ENCODE peak calls at places on chromosomes 2 and 18, in ten cellular contexts. V is DND-41, D is H9, R is PC-9, P is left ventricle myocardium inferior, S is K562, Z is A549, B is prostate gland, C is psoas muscle, N is IMR-90. W is an unnamed sample.
A peak's percentile ranks its signal among the peaks of the same experiment; 100 is the strongest.

GRCh38 chr2:8297376-8298213 is 384.3 kb upstream of the ID2 start:
- DNase-seq in V (no peak), D (no peak), R (no peak), P (no peak), S (no peak), Z (no peak), B (no peak), C (no peak), N (no peak), W (no peak)

GRCh38 chr2:120238728-120239487 is 13.7 kb upstream of the RALB start:
- DNase-seq in V (no peak), D (peak; percentile 25), R (peak; percentile 93), P (no peak), S (peak; percentile 60), Z (peak; percentile 86), B (no peak), C (no peak), N (peak; percentile 83), W (peak; percentile 44)

GRCh38 chr2:61549546-61549945 is 11.4 kb upstream of the XPO1 start:
- DNase-seq in V (no peak), D (no peak), R (no peak), P (no peak), S (no peak), Z (no peak), B (no peak), C (no peak), N (no peak), W (no peak)

GRCh38 chr2:167550448-167550847 is 662.2 kb downstream of the XIRP2 start:
- DNase-seq in V (no peak), D (no peak), R (no peak), P (no peak), S (no peak), Z (peak; percentile 2), B (no peak), C (no peak), N (peak; percentile 27), W (no peak)

GRCh38 chr18:75923169-75923568 is 495.7 kb upstream of the SMIM21 start:
- DNase-seq in V (no peak), D (no peak), R (peak; percentile 9), P (peak; percentile 75), S (no peak), Z (peak; percentile 29), B (peak; percentile 87), C (peak; percentile 81), N (peak; percentile 1), W (peak; percentile 67)

GRCh38 chr18:79413025-79413424 is 17.3 kb downstream of the NFATC1 start:
- DNase-seq in V (no peak), D (no peak), R (no peak), P (peak; percentile 5), S (peak; percentile 80), Z (no peak), B (no peak), C (no peak), N (no peak), W (peak; percentile 40)

GRCh38 chr2:59184281-59185020 is 943.3 kb upstream of the FANCL start:
- DNase-seq in V (no peak), D (no peak), R (no peak), P (no peak), S (peak; percentile 1), Z (no peak), B (no peak), C (no peak), N (no peak), W (no peak)

GRCh38 chr18:79450289-79450920 is 54.7 kb downstream of the NFATC1 start:
- DNase-seq in V (no peak), D (no peak), R (no peak), P (no peak), S (no peak), Z (no peak), B (no peak), C (no peak), N (no peak), W (no peak)

GRCh38 chr2:144456680-144457079 is 63.2 kb downstream of the ZEB2 start:
- DNase-seq in V (no peak), D (no peak), R (no peak), P (no peak), S (peak; percentile 62), Z (peak; percentile 9), B (no peak), C (no peak), N (peak; percentile 97), W (peak; percentile 64)

GRCh38 chr2:37457401-37457901 is 113.0 kb downstream of the QPCT start:
- DNase-seq in V (no peak), D (no peak), R (no peak), P (no peak), S (no peak), Z (no peak), B (no peak), C (no peak), N (peak; percentile 78), W (no peak)

GRCh38 chr2:238920053-238920452 is 72.2 kb downstream of the TWIST2 start:
- DNase-seq in V (no peak), D (no peak), R (no peak), P (no peak), S (no peak), Z (no peak), B (no peak), C (no peak), N (no peak), W (no peak)

GRCh38 chr2:221596192-221596591 is 24.1 kb upstream of the EPHA4 start:
- DNase-seq in V (no peak), D (no peak), R (no peak), P (no peak), S (no peak), Z (no peak), B (no peak), C (no peak), N (peak; percentile 80), W (no peak)

GRCh38 chr2:157430266-157430665 is 13.6 kb downstream of the CYTIP start:
- DNase-seq in V (no peak), D (no peak), R (no peak), P (no peak), S (no peak), Z (no peak), B (no peak), C (no peak), N (no peak), W (no peak)

GRCh38 chr2:206915136-206915535 is 24.2 kb upstream of the CPO start:
- DNase-seq in V (no peak), D (no peak), R (no peak), P (no peak), S (peak; percentile 1), Z (no peak), B (no peak), C (no peak), N (peak; percentile 95), W (no peak)

GRCh38 chr2:240596491-240596931 is 10.0 kb downstream of the CAPN10 start:
- DNase-seq in V (no peak), D (no peak), R (no peak), P (peak; percentile 78), S (no peak), Z (no peak), B (peak; percentile 74), C (peak; percentile 83), N (no peak), W (peak; percentile 90)

DNA sequence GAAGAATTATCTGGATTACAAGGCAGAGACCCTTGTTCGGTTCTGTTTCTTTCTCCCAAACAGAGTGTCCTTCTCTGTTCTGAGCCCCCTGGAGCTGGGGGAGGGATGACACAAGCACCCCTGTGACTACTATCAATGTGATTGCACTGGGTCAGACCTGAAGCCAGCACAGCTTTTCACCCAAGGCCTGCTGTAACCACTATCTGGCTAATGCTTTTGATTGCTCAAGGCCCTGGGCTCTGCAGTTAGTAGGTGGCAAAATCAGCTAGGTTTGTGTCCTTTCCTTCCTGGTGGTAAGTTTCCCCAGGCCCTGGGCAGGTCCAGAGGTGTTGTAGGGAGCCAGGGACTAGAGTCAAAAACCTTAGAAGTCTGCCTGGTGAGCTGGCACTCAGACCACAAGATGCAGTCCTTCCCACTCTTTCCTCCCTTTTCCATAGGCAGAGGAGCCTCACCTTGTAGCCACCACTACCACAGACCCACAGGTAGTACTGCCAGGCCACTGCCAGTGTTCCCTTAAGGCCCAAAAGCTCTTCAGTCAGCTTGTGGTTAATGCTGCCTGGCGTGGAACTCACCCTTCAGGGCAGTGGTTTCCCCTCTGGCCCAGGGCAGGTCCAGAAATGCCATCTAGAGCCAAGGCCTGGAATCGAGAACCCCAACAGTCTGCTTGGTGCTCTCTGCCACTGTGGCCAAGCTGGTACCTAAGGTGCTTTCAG is 83.0 kb downstream of the FAM117B start:
- DNase-seq in V (no peak), D (no peak), R (no peak), P (no peak), S (no peak), Z (no peak), B (no peak), C (no peak), N (no peak), W (no peak)
- H3K27ac ChIP-seq in V (no peak overlapping the region), D (no peak overlapping the region), R (no peak overlapping the region), P (no peak overlapping the region), S (no peak overlapping the region), Z (no peak overlapping the region), B (no peak overlapping the region), C (no peak overlapping the region), N (no peak overlapping the region), W (no peak overlapping the region)

DNA sequence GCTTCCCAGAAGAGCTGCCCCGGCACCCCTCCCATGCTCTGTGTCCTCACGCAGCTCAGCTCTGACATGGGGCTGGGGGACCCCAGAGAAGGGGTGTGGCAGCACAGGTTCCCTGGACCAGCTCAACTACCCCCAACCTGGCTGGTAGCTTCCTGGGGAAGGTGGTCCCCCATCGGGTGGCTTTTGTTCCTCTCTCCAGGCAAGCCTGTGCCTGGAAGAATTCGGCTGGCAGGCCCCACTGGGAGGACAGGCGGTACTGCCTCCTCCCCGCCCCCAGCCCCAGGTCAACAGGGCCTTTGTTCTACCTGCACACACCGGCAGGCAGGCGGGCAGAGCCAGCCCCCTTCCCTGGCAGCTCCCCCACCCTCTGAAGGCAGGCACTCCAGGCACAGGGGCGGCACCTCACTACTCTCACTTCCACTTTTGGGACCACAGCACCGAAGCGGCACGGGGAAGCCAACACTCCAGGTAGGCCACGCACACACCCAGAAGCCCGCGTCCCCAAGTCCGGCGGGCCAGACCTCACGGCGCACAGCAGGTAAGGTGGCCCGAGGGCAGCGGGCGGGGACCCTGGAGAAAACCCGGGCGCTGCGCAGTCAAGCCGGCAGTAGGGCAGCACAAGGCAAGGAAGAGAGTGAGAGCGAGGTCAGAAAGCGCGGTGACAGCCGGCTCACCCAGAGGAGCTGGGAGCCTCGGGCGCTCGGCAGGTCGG is 1.3 kb downstream of the HS6ST1 start:
- DNase-seq in V (peak; percentile 49), D (peak; percentile 68), R (no peak), P (no peak), S (no peak), Z (no peak), B (peak; percentile 31), C (peak; percentile 57), N (no peak), W (no peak)
- TF ChIP-seq CTCF in V (no peak), D (no peak), R (no peak), P (no peak), S (no peak), Z (no peak), B (no peak), C (no peak), N (no peak), W (no peak)

GRCh38 chr18:77103991-77104521 is 28.5 kb downstream of the MBP start:
- DNase-seq in V (no peak), D (no peak), R (no peak), P (no peak), S (no peak), Z (no peak), B (no peak), C (peak; percentile 45), N (no peak), W (no peak)
- H3K4me1 ChIP-seq in V (peaks cover 100% of the 10 kb centered on the region), D (peaks cover 9% of the 10 kb centered on the region), R (peaks cover 52% of the 10 kb centered on the region), P (peaks cover 94% of the 10 kb centered on the region), S (no peaks in the 10 kb centered on the region), Z (peaks cover 66% of the 10 kb centered on the region), B (no peaks in the 10 kb centered on the region), C (peaks cover 66% of the 10 kb centered on the region), N (peaks cover 46% of the 10 kb centered on the region), W (no peaks in the 10 kb centered on the region)

GRCh38 chr18:55453186-55453585 is 134.8 kb downstream of the TCF4 start:
- DNase-seq in V (no peak), D (no peak), R (no peak), P (no peak), S (no peak), Z (no peak), B (no peak), C (no peak), N (no peak), W (no peak)
- H3K27ac ChIP-seq in V (no peak overlapping the region), D (no peak overlapping the region), R (no peak overlapping the region), P (peak overlapping the region; percentile 47), S (no peak overlapping the region), Z (no peak overlapping the region), B (no peak overlapping the region), C (no peak overlapping the region), N (no peak overlapping the region), W (no peak overlapping the region)

W was measured in tibial artery.